ENCODE peak calls at places on chromosomes 4 and X, in ten cellular contexts. A is tibial nerve; N is SK-N-SH; B is H9; D is BE2C; P is uterus; C is mammary epithelial cell; Z is PC-3; F is body of pancreas; Q is CD8-positive, alpha-beta T cell. I is an unnamed sample.

GRCh38 chr4:15851969-15852368 is 73.8 kb downstream of the CD38 start:
- DNase-seq in P (no peak), B (no peak), Z (no peak), A (no peak), Q (no peak), D (no peak), C (no peak), N (no peak), F (no peak), I (no peak)

GRCh38 chrX:102651242-102651967 is at the start of gene GPRASP1:
- DNase-seq in A (peak; percentile 37), N (peak; percentile 72), D (peak; percentile 25), Z (no peak), P (peak; percentile 72), C (no peak), Q (peak; percentile 55), B (peak; percentile 61), F (peak; percentile 25), I (peak; percentile 2)

GRCh38 chr4:105474110-105474518 is 252 bp upstream of the PPA2 start:
- DNase-seq in B (peak; percentile 88), D (no peak), P (peak; percentile 85), A (peak; percentile 76), C (peak; percentile 81), N (no peak), Q (peak; percentile 76), F (peak; percentile 89), Z (no peak), I (peak; percentile 81)

GRCh38 chr4:186104895-186105720 is 604 bp downstream of the FAM149A start:
- DNase-seq in N (peak; percentile 84), C (no peak), F (peak; percentile 40), Z (no peak), D (no peak), P (peak; percentile 34), B (peak; percentile 55), Q (no peak), A (no peak), I (no peak)

GRCh38 chrX:38694394-38694793 is 106.9 kb upstream of the MID1IP1 start:
- DNase-seq in D (no peak), B (no peak), C (peak; percentile 24), N (no peak), F (no peak), Q (no peak), Z (peak; percentile 4), P (no peak), A (no peak), I (peak; percentile 5)

GRCh38 chr4:86910820-86911684 is 18.8 kb upstream of the C4orf36 start:
- DNase-seq in C (no peak), P (no peak), N (no peak), A (no peak), Q (no peak), Z (no peak), B (no peak), D (no peak), F (no peak), I (no peak)

GRCh38 chrX:7086384-7086783 is 61.1 kb upstream of the STS start:
- DNase-seq in D (no peak), Q (no peak), Z (no peak), B (no peak), N (no peak), C (no peak), A (no peak), P (no peak), F (no peak), I (no peak)

GRCh38 chr4:25347971-25348370 is 29.1 kb upstream of the ANAPC4 start:
- DNase-seq in N (no peak), B (no peak), P (no peak), D (no peak), C (no peak), F (no peak), Q (no peak), A (no peak), Z (no peak), I (no peak)

GRCh38 chrX:42948723-42949122 is 170.8 kb upstream of the PPP1R2C start:
- DNase-seq in Q (no peak), D (no peak), B (no peak), N (no peak), A (no peak), Z (no peak), C (no peak), F (no peak), P (no peak), I (no peak)

GRCh38 chr4:186557061-186557460 is 1.7 kb upstream of the MTNR1A start:
- DNase-seq in A (no peak), P (no peak), D (no peak), C (no peak), Z (peak; percentile 51), F (no peak), B (no peak), Q (no peak), N (no peak), I (peak; percentile 2)

GRCh38 chr4:124203613-124204284 is 508.8 kb downstream of the ANKRD50 start:
- DNase-seq in Q (no peak), A (no peak), C (no peak), F (no peak), D (no peak), P (no peak), B (no peak), N (no peak), Z (peak; percentile 73), I (peak; percentile 9)

GRCh38 chr4:85243857-85244256 is 231.1 kb upstream of the ARHGAP24 start:
- DNase-seq in D (no peak), Q (no peak), A (no peak), F (no peak), Z (peak; percentile 3), C (peak; percentile 2), B (peak; percentile 29), P (no peak), N (peak; percentile 4), I (no peak)

GRCh38 chr4:109977854-109978501 is 65.3 kb downstream of the EGF start:
- DNase-seq in N (peak; percentile 21), D (no peak), A (no peak), Z (peak; percentile 79), C (peak; percentile 40), Q (no peak), F (no peak), P (no peak), B (no peak), I (peak; percentile 64)

GRCh38 chr4:176376032-176376614 is 56.4 kb downstream of the SPCS3 start:
- DNase-seq in B (no peak), Q (no peak), A (no peak), Z (peak; percentile 58), F (no peak), D (no peak), C (no peak), P (no peak), N (peak; percentile 8), I (no peak)

GRCh38 chr4:113919611-113920010 is 59.8 kb downstream of the ARSJ start:
- DNase-seq in A (no peak), B (no peak), F (no peak), Q (no peak), D (no peak), C (peak; percentile 57), P (no peak), Z (peak; percentile 37), N (no peak), I (peak; percentile 41)

GRCh38 chrX:72041901-72042859 is 89.5 kb downstream of the RTL5 start:
- DNase-seq in B (no peak), Z (no peak), A (no peak), N (no peak), D (peak; percentile 19), Q (no peak), C (no peak), F (no peak), P (peak; percentile 37), I (no peak)
- H3K27me3 ChIP-seq in B (no peaks in the 10 kb centered on the region), Z (no peaks in the 10 kb centered on the region), A (no peaks in the 10 kb centered on the region), N (peaks cover 6% of the 10 kb centered on the region), D (no peaks in the 10 kb centered on the region), Q (no peaks in the 10 kb centered on the region), C (no peaks in the 10 kb centered on the region), F (no peaks in the 10 kb centered on the region), P (no peaks in the 10 kb centered on the region), I (no peaks in the 10 kb centered on the region)

GRCh38 chr4:41885456-41885855 is 49.8 kb upstream of the TMEM33 start:
- DNase-seq in N (peak; percentile 33), A (no peak), D (peak; percentile 61), Z (no peak), C (no peak), Q (no peak), P (no peak), B (no peak), F (no peak), I (no peak)
- H3K27me3 ChIP-seq in N (peaks cover 31% of the 10 kb centered on the region), A (no peaks in the 10 kb centered on the region), D (no peaks in the 10 kb centered on the region), Z (peaks cover 21% of the 10 kb centered on the region), C (peaks cover 29% of the 10 kb centered on the region), Q (peaks cover 18% of the 10 kb centered on the region), P (peaks cover 13% of the 10 kb centered on the region), B (peaks cover 44% of the 10 kb centered on the region), F (no peaks in the 10 kb centered on the region), I (peaks cover 49% of the 10 kb centered on the region)

DNA sequence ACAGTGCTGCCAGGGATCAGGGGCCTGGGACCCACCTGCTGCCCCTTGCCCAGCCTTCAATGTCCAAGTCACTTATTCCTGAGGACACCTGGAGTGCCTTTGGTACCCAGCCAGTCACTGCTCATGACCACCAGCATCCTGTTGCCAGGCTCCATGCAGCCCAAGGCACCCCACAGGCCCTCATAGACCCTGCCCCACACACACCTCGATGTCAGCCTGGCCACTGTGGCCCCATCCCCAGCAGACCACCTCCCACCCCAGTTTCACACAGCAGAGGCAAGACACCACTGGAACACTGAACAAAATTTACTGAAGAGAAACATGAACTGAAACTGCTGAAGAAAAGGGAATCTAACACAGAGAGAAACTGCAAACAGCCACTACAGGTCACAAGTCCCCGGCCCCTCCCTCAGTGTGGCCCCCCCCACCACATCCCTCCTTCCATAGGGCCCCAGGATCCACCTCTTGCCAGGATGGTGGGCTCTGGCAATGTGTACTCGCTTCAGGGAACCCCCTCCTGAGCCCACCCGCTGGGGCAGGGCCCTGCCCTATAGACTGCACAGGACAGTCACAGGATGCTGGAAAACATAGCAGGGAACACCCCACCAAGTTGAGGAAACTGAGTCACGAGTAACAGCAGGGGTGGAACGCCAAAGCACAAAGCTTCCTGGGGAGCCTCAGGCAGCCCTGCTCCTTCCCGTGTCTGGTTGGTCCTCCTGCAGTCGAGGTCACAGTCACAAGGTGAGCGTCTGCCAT is 5.2 kb downstream of the PNMA5 start:
- DNase-seq in D (no peak), Z (no peak), P (no peak), C (no peak), A (no peak), B (no peak), N (no peak), F (no peak), Q (no peak), I (no peak)
- H3K27me3 ChIP-seq in D (no peaks in the 10 kb centered on the region), Z (no peaks in the 10 kb centered on the region), P (no peaks in the 10 kb centered on the region), C (no peaks in the 10 kb centered on the region), A (no peaks in the 10 kb centered on the region), B (no peaks in the 10 kb centered on the region), N (peaks cover 7% of the 10 kb centered on the region), F (no peaks in the 10 kb centered on the region), Q (no peaks in the 10 kb centered on the region), I (no peaks in the 10 kb centered on the region)

DNA sequence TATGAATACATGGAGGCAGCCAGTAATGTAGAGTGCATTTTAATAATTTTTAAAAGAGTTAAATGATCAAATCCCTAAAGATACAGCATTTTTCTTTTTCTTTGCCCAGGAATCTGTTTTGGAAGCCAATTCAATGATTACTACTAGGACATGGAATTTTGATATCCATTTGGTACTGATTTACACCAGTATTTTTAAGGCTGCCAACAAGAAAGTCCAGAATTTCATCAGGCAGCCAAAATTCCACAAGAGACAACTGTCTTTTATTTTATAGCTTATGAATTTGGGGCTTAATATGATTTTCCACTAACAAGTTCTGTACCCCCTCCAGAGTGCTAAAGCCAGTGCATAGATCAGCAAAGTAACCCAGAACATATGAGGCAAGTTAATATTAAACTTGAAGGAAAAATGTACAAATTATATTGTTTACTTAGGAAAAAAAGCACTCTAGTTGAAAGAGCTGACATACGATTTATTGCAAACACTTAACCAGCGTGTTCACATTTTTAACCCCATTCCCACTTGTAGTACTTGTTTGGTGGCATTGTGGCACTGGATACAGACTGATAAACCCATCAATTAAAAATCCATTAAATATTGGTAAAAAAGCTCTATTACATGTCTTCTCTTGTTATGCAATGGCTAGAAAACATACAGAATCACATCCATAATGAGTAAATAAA is 259.7 kb downstream of the DCHS2 start:
- DNase-seq in D (no peak), C (no peak), A (no peak), B (no peak), F (no peak), N (no peak), Z (no peak), P (no peak), Q (no peak), I (no peak)
- H3K27me3 ChIP-seq in D (no peaks in the 10 kb centered on the region), C (peaks cover 8% of the 10 kb centered on the region), A (no peaks in the 10 kb centered on the region), B (no peaks in the 10 kb centered on the region), F (no peaks in the 10 kb centered on the region), N (no peaks in the 10 kb centered on the region), Z (peaks cover 13% of the 10 kb centered on the region), P (no peaks in the 10 kb centered on the region), Q (peaks cover 6% of the 10 kb centered on the region), I (no peaks in the 10 kb centered on the region)